ENCODE peak calls at places on chromosome 6, in six cellular contexts. W is amygdala, S is PC-9, G is EH, U is cardiac muscle cell, P is fibroblast of mammary gland. Y is an unnamed sample.

GRCh38 chr6:21885101-21885500 is 291.6 kb downstream of the SOX4 start:
- DNase-seq in W (no peak), S (no peak), G (no peak), U (no peak), P (no peak), Y (peak; percentile 71)

GRCh38 chr6:133741375-133741861 is 147.5 kb upstream of the TCF21 start:
- DNase-seq in W (no peak), P (peak; percentile 33), S (peak; percentile 29), U (no peak), G (no peak), Y (peak; percentile 97)

GRCh38 chr6:73732845-73733675 is 37.1 kb downstream of the CD109 start:
- DNase-seq in G (peak; percentile 80), S (peak; percentile 65), U (peak; percentile 80), P (peak; percentile 83), W (peak; percentile 17), Y (peak; percentile 55)

GRCh38 chr6:83914953-83915352 is 55.5 kb downstream of the CYB5R4 start:
- DNase-seq in P (no peak), W (no peak), G (no peak), S (no peak), U (no peak), Y (no peak)

GRCh38 chr6:89650579-89650978 is 12.0 kb upstream of the LYRM2 start:
- DNase-seq in U (no peak), P (no peak), W (no peak), S (no peak), G (no peak), Y (no peak)

GRCh38 chr6:86331889-86332288 is 605.4 kb upstream of the HTR1E start:
- DNase-seq in U (no peak), G (no peak), S (no peak), P (no peak), W (no peak), Y (no peak)

GRCh38 chr6:26152226-26153101 is 65.2 kb downstream of the HFE start:
- DNase-seq in G (peak; percentile 13), U (no peak), P (no peak), W (no peak), S (no peak), Y (no peak)

GRCh38 chr6:41288025-41288777 is 1.7 kb upstream of the TREM1 start:
- DNase-seq in G (peak; percentile 9), S (no peak), U (peak; percentile 56), W (no peak), P (peak; percentile 62), Y (peak; percentile 49)

GRCh38 chr6:137389150-137389664 is 105.0 kb downstream of the OLIG3 start:
- DNase-seq in S (no peak), P (peak; percentile 12), W (no peak), G (no peak), U (no peak), Y (no peak)

GRCh38 chr6:168886964-168887363 is 366.7 kb downstream of the THBS2 start:
- DNase-seq in G (no peak), S (no peak), U (no peak), W (no peak), P (no peak), Y (no peak)

GRCh38 chr6:161422710-161423109 is 148.8 kb upstream of the AGPAT4 start:
- DNase-seq in W (no peak), G (peak; percentile 64), U (no peak), S (no peak), P (no peak), Y (no peak)

GRCh38 chr6:43186706-43187105 is 4.7 kb downstream of the CUL9 start:
- DNase-seq in S (no peak), U (no peak), G (no peak), W (no peak), P (no peak), Y (no peak)

GRCh38 chr6:111230351-111231077 is 143.2 kb downstream of the SLC16A10 start:
- DNase-seq in G (peak; percentile 84), U (no peak), S (no peak), P (peak; percentile 83), W (no peak), Y (peak; percentile 3)

GRCh38 chr6:107987805-107988204 is 29.8 kb upstream of the SEC63 start:
- DNase-seq in P (no peak), S (no peak), U (no peak), G (no peak), W (no peak), Y (no peak)

GRCh38 chr6:27726620-27727023 is 185.6 kb downstream of the OR2B2 start:
- DNase-seq in G (no peak), S (no peak), P (peak; percentile 41), W (no peak), U (no peak), Y (peak; percentile 87)

GRCh38 chr6:13280253-13280652 is 48.1 kb downstream of the TBC1D7 start:
- DNase-seq in P (no peak), G (no peak), U (no peak), S (no peak), W (no peak), Y (no peak)

GRCh38 chr6:42007286-42007685 is 43.0 kb upstream of the TAF8 start:
- DNase-seq in G (no peak), U (no peak), W (no peak), P (no peak), S (no peak), Y (peak; percentile 13)

GRCh38 chr6:42740725-42741124 is 5.2 kb downstream of the TBCC start:
- DNase-seq in S (no peak), W (no peak), U (no peak), P (peak; percentile 51), G (no peak), Y (no peak)

GRCh38 chr6:14506656-14507242 is 389.2 kb downstream of the CD83 start:
- DNase-seq in W (no peak), P (no peak), U (no peak), G (no peak), S (no peak), Y (peak; percentile 53)

GRCh38 chr6:6125495-6125894 is 118.8 kb upstream of the NRN1 start:
- DNase-seq in G (no peak), W (no peak), U (peak; percentile 2), P (no peak), S (no peak), Y (peak; percentile 14)

GRCh38 chr6:35727206-35727934 is 9.5 kb upstream of the ARMC12 start:
- DNase-seq in W (peak; percentile 91), U (peak; percentile 81), P (peak; percentile 96), G (peak; percentile 57), S (no peak), Y (peak; percentile 79)

GRCh38 chr6:36114798-36115408 is 15.4 kb upstream of the MAPK13 start:
- DNase-seq in W (no peak), U (no peak), P (no peak), S (no peak), G (no peak), Y (peak; percentile 29)

GRCh38 chr6:10713962-10714361 is 8.9 kb upstream of the TMEM14C start:
- DNase-seq in S (no peak), G (no peak), W (no peak), P (no peak), U (no peak), Y (no peak)

GRCh38 chr6:152863618-152864326 is 113.2 kb downstream of the VIP start:
- DNase-seq in P (peak; percentile 77), W (no peak), G (peak; percentile 68), U (peak; percentile 83), S (peak; percentile 29), Y (peak; percentile 84)

GRCh38 chr6:43186019-43186418 is 4.0 kb downstream of the CUL9 start:
- DNase-seq in W (no peak), G (no peak), S (no peak), P (no peak), U (no peak), Y (no peak)

GRCh38 chr6:144150673-144151009 is 324 bp downstream of the STX11 start:
- DNase-seq in G (peak; percentile 23), U (peak; percentile 58), W (no peak), P (peak; percentile 21), S (no peak), Y (peak; percentile 49)

GRCh38 chr6:37622639-37623038 is 75.0 kb downstream of the MDGA1 start:
- DNase-seq in W (no peak), S (no peak), P (no peak), G (no peak), U (no peak), Y (no peak)

GRCh38 chr6:45685076-45685475 is 307.3 kb upstream of the SUPT3H start:
- DNase-seq in G (no peak), S (no peak), P (no peak), U (no peak), W (no peak), Y (no peak)

GRCh38 chr6:140478631-140479030 is 1104.2 kb upstream of the CITED2 start:
- DNase-seq in U (no peak), G (peak; percentile 6), P (no peak), S (no peak), W (no peak), Y (no peak)

GRCh38 chr6:27163858-27164257 is 83.6 kb upstream of the PRSS16 start:
- DNase-seq in G (no peak), W (no peak), P (no peak), S (no peak), U (no peak), Y (no peak)